ENCODE peak calls at places on chromosomes 3 and 15, in nine cellular contexts. L is K562, F is SJSA1, C is breast epithelium, S is WERI-Rb-1, K is tibial nerve, D is mesendoderm, U is caudate nucleus, N is cardiac muscle cell. M is an unnamed sample.

GRCh38 chr3:29268651-29269050 is 12.2 kb upstream of the RBMS3 start:
- DNase-seq in L (no peak), F (no peak), C (no peak), S (no peak), K (no peak), D (no peak), U (no peak), N (no peak), M (no peak)

GRCh38 chr3:48404440-48405342 is 25.2 kb downstream of the PLXNB1 start:
- DNase-seq in L (no peak), F (no peak), C (peak), S (peak), K (no peak), D (no peak), U (no peak), N (no peak), M (peak)

GRCh38 chr3:197465996-197466549 is 89.7 kb downstream of the BDH1 start:
- DNase-seq in L (no peak), F (no peak), C (no peak), S (no peak), K (no peak), D (no peak), U (no peak), N (peak), M (no peak)

GRCh38 chr3:167032267-167032876 is 347.7 kb downstream of the ZBBX start:
- DNase-seq in L (no peak), F (peak), C (no peak), S (peak), K (no peak), D (peak), U (no peak), N (peak), M (no peak)

GRCh38 chr3:100106094-100106493 is 8.2 kb downstream of the FILIP1L start:
- DNase-seq in L (no peak), F (no peak), C (no peak), S (no peak), K (no peak), D (peak), U (no peak), N (no peak), M (no peak)

GRCh38 chr3:157312366-157312745 is 124.3 kb upstream of the PTX3 start:
- DNase-seq in L (no peak), F (no peak), C (no peak), S (no peak), K (no peak), D (no peak), U (no peak), N (no peak), M (no peak)

GRCh38 chr3:22421589-22421988 is 670.6 kb upstream of the ZNF385D start:
- DNase-seq in L (no peak), F (no peak), C (no peak), S (no peak), K (no peak), D (no peak), U (no peak), N (no peak), M (no peak)

GRCh38 chr3:8722808-8723207 is 10.8 kb upstream of the CAV3 start:
- DNase-seq in L (no peak), F (no peak), C (no peak), S (no peak), K (no peak), D (no peak), U (no peak), N (no peak), M (no peak)

GRCh38 chr15:99613887-99614642 is 48.3 kb downstream of the MEF2A start:
- DNase-seq in L (no peak), F (no peak), C (no peak), S (no peak), K (no peak), D (no peak), U (no peak), N (peak), M (no peak)

GRCh38 chr15:60945196-60945595 is 283.9 kb downstream of the RORA start:
- DNase-seq in L (no peak), F (no peak), C (peak), S (no peak), K (no peak), D (no peak), U (no peak), N (peak), M (no peak)

GRCh38 chr3:151589311-151589710 is 128.4 kb upstream of the IGSF10 start:
- DNase-seq in L (no peak), F (no peak), C (no peak), S (no peak), K (peak), D (no peak), U (no peak), N (peak), M (no peak)

GRCh38 chr3:79846148-79846933 is 78.5 kb upstream of the ROBO1 start:
- DNase-seq in L (peak), F (no peak), C (no peak), S (peak), K (no peak), D (peak), U (no peak), N (no peak), M (no peak)

GRCh38 chr15:92907880-92908279 is 7.8 kb downstream of the CHD2 start:
- DNase-seq in L (no peak), F (peak), C (no peak), S (peak), K (peak), D (no peak), U (no peak), N (peak), M (no peak)

GRCh38 chr15:31605467-31605931 is 278.9 kb downstream of the KLF13 start:
- DNase-seq in L (no peak), F (peak), C (no peak), S (no peak), K (no peak), D (peak), U (no peak), N (peak), M (no peak)

GRCh38 chr3:65908588-65908987 is 130.1 kb downstream of the MAGI1 start:
- DNase-seq in L (no peak), F (no peak), C (no peak), S (no peak), K (no peak), D (no peak), U (no peak), N (no peak), M (no peak)

GRCh38 chr3:188272481-188273372 is 118.8 kb downstream of the LPP start:
- DNase-seq in L (no peak), F (peak), C (no peak), S (no peak), K (no peak), D (no peak), U (no peak), N (peak), M (no peak)

DNA sequence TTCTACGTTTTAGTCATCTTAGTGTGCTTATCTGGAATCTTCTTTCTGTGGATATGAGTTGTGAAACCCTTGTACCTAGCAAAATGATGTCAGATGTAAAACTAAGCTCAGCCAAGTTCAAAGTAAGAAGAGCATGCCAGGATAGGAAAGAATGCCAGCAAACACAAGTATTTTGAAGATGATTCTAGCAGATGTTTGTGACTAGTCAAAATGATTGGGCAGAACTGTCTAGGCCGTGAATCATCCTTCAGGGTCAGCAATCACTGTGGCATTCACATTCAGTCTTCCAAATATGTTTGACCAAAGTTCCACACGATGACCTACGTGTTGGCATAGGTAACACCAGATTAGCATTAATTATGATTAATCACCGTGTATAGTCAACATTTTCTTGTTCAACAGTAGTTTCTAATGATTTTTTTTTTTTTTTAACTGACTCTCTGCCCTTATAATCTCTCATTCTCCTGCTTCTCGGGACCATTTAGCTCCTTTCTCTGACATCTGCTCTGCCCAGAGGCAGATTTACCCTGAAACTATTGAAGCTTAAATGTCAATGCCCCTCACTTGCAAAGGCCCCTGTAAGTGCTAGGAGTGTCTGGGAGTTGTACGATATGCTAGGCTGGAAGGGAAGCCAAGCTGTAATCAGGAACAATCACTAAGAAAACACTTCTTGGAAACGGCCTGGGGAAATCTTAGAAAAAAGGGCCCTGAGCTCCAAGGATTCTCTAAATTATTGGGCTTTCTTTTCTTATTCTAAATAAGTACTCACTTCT is 5.7 kb upstream of the PLOD2 start:
- DNase-seq in L (no peak), F (peak), C (no peak), S (no peak), K (peak), D (peak), U (no peak), N (peak), M (no peak)
- H3K27ac ChIP-seq in L (no peak), F (peak), C (no peak), S (no peak), K (no peak), D (no peak), U (no peak), N (peak), M (no peak)

GRCh38 chr15:55700876-55701275 is 42.1 kb downstream of the PRTG start:
- DNase-seq in L (no peak), F (no peak), C (no peak), S (no peak), K (no peak), D (no peak), U (no peak), N (no peak), M (no peak)
- H3K27ac ChIP-seq in L (no peak), F (no peak), C (no peak), S (no peak), K (no peak), D (no peak), U (no peak), N (no peak), M (no peak)

GRCh38 chr3:184688872-184689271 is 23.0 kb downstream of the MAGEF1 start:
- DNase-seq in L (no peak), F (no peak), C (no peak), S (no peak), K (no peak), D (no peak), U (no peak), N (no peak), M (no peak)
- H3K27ac ChIP-seq in L (no peak), F (no peak), C (peak), S (no peak), K (no peak), D (no peak), U (no peak), N (no peak), M (no peak)

DNA sequence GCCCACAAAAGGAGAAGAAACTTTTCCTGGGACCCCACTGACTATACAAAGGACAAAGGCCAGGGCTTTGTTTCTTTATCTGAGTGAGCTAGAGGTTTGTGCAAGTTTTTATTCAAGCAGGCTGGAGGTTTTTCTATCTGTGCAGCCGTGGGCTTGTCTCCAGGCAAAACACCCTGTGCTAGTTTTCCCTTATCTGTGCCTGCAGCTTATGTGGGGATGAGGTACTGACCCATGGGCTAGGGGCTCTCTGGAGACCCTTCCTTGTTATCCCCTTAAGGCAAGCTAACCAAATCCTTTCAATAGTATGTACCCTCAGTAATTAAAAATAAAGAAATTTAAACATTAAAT is 545.5 kb downstream of the ZPLD1 start:
- DNase-seq in L (no peak), F (no peak), C (no peak), S (no peak), K (no peak), D (no peak), U (no peak), N (no peak), M (no peak)
- H3K27ac ChIP-seq in L (no peak), F (no peak), C (no peak), S (no peak), K (no peak), D (no peak), U (no peak), N (no peak), M (no peak)